ENCODE peak calls at places on chromosomes 6 and 20, in ten cellular contexts. H is uterus, W is endothelial cell, G is B cell, E is RWPE1, L is AG04450, M is mucosa of descending colon, C is epithelial cell of proximal tubule, Z is neural crest cell, D is fibroblast of lung. R is an unnamed sample.

GRCh38 chr6:142387997-142388815 is 86.4 kb downstream of the ADGRG6 start:
- DNase-seq in Z (no peak), D (peak; percentile 79), L (no peak), G (no peak), E (peak; percentile 44), H (no peak), C (no peak), M (no peak), W (no peak), R (no peak)

GRCh38 chr6:161088676-161089328 is 97.2 kb downstream of the MAP3K4 start:
- DNase-seq in H (no peak), E (no peak), C (no peak), G (no peak), D (peak; percentile 28), L (no peak), W (no peak), M (no peak), Z (no peak), R (no peak)

GRCh38 chr6:113402541-113402940 is 454.6 kb upstream of the MARCKS start:
- DNase-seq in H (no peak), G (no peak), L (no peak), Z (no peak), E (no peak), W (no peak), D (no peak), C (no peak), M (no peak), R (no peak)

GRCh38 chr6:89605861-89606260 is 32.7 kb downstream of the LYRM2 start:
- DNase-seq in D (no peak), H (no peak), C (no peak), Z (no peak), L (no peak), M (no peak), E (no peak), W (no peak), G (no peak), R (no peak)

GRCh38 chr6:161233986-161234620 is 39.8 kb downstream of the AGPAT4 start:
- DNase-seq in Z (no peak), H (peak; percentile 88), L (peak; percentile 83), W (no peak), C (peak; percentile 46), M (no peak), E (peak; percentile 71), D (peak; percentile 95), G (no peak), R (no peak)

GRCh38 chr6:26207248-26207801 is 120.1 kb downstream of the HFE start:
- DNase-seq in G (no peak), W (no peak), C (no peak), M (no peak), E (no peak), Z (no peak), D (no peak), H (no peak), L (no peak), R (no peak)

GRCh38 chr20:37395921-37396519 is 50.1 kb downstream of the SRC start:
- DNase-seq in W (peak; percentile 50), D (peak; percentile 63), M (peak; percentile 52), C (no peak), E (no peak), L (no peak), H (no peak), Z (peak; percentile 68), G (no peak), R (no peak)

GRCh38 chr6:162056745-162057144 is 670.8 kb downstream of the PRKN start:
- DNase-seq in G (no peak), W (peak; percentile 15), M (no peak), L (no peak), Z (no peak), D (peak; percentile 55), E (no peak), C (peak; percentile 78), H (no peak), R (no peak)

GRCh38 chr20:8903655-8904605 is 165.0 kb upstream of the PLCB4 start:
- DNase-seq in M (no peak), Z (no peak), C (no peak), W (no peak), G (no peak), D (no peak), E (no peak), L (no peak), H (no peak), R (no peak)

GRCh38 chr6:163314791-163315404 is 99.6 kb upstream of the QKI start:
- DNase-seq in M (no peak), D (no peak), W (no peak), E (no peak), C (no peak), Z (no peak), L (no peak), H (no peak), G (no peak), R (no peak)

GRCh38 chr6:56246941-56247653 is at the start of gene COL21A1:
- DNase-seq in H (peak; percentile 69), C (no peak), L (no peak), Z (peak; percentile 57), M (peak; percentile 48), E (no peak), W (peak; percentile 67), D (peak; percentile 45), G (no peak), R (no peak)

GRCh38 chr20:60209048-60209447 is 250.8 kb downstream of the CDH26 start:
- DNase-seq in L (no peak), W (no peak), D (no peak), C (no peak), E (no peak), G (no peak), H (no peak), M (no peak), Z (no peak), R (no peak)

GRCh38 chr20:63706852-63707557 is 771 bp downstream of the ARFRP1 start:
- DNase-seq in H (peak; percentile 44), Z (no peak), L (no peak), M (peak; percentile 81), G (peak; percentile 45), D (peak; percentile 31), W (peak; percentile 42), E (peak; percentile 74), C (no peak), R (peak; percentile 58)
- TF ChIP-seq CTCF in H (no peak), Z (peak; percentile 51), L (peak; percentile 30), M (no peak), G (peak; percentile 37), D (peak; percentile 16), W (no peak), E (peak; percentile 64), C (peak; percentile 56), R (no peak)

GRCh38 chr20:15900443-15900842 is 672.8 kb downstream of the KIF16B start:
- DNase-seq in H (no peak), D (no peak), C (no peak), E (no peak), Z (no peak), G (no peak), M (no peak), W (no peak), L (no peak), R (no peak)

GRCh38 chr20:15899972-15900371 is 673.3 kb downstream of the KIF16B start:
- DNase-seq in G (no peak), L (no peak), D (no peak), H (no peak), C (no peak), Z (no peak), M (no peak), E (no peak), W (no peak), R (no peak)

GRCh38 chr20:15905661-15906060 is 667.6 kb downstream of the KIF16B start:
- DNase-seq in H (no peak), C (no peak), L (no peak), E (no peak), W (no peak), G (no peak), D (no peak), M (no peak), Z (no peak), R (no peak)

DNA sequence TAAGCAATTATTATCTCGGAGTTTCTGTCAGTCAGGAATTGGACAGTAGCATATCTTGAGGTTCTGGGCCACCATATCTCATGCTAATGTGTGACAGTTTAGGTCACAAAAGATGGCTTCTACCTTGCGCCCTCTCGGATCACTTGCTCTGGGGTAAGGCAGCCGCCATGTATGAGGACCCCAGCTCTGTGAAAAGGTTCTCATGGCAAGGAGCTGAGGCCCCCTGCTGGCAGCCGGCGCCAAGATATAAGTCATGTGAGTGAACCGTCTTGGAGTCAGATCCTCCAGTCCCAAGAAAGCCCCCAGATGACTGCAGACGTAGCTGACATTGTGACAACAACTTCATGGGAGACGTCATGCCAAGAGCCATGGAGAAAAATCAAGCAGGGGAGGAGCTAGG is 670.8 kb downstream of the KIF16B start:
- DNase-seq in L (no peak), Z (peak; percentile 3), G (no peak), W (peak; percentile 58), D (no peak), C (no peak), H (no peak), M (no peak), E (no peak), R (no peak)
- TF ChIP-seq CTCF in L (peak; percentile 10), Z (peak; percentile 40), G (no peak), W (peak; percentile 54), D (no peak), C (peak; percentile 54), H (no peak), M (no peak), E (no peak), R (no peak)

GRCh38 chr6:79234150-79235022 is at the start of gene HMGN3:
- DNase-seq in C (no peak), H (peak; percentile 93), Z (peak; percentile 90), L (peak; percentile 83), G (peak; percentile 87), E (peak; percentile 86), M (peak; percentile 96), D (peak; percentile 94), W (peak; percentile 94), R (peak; percentile 91)
- TF ChIP-seq CTCF in C (peak; percentile 13), H (peak; percentile 28), Z (peak; percentile 18), L (peak; percentile 20), G (no peak), E (no peak), M (no peak), D (no peak), W (no peak), R (no peak)

GRCh38 chr6:71383891-71384489 is 95.4 kb downstream of the OGFRL1 start:
- DNase-seq in L (no peak), D (peak; percentile 81), M (no peak), G (no peak), Z (peak; percentile 28), W (peak; percentile 36), H (no peak), E (no peak), C (no peak), R (no peak)
- TF ChIP-seq CTCF in L (peak; percentile 67), D (peak; percentile 37), M (no peak), G (peak; percentile 90), Z (peak; percentile 85), W (peak; percentile 97), H (peak; percentile 59), E (peak; percentile 68), C (peak; percentile 58), R (no peak)

DNA sequence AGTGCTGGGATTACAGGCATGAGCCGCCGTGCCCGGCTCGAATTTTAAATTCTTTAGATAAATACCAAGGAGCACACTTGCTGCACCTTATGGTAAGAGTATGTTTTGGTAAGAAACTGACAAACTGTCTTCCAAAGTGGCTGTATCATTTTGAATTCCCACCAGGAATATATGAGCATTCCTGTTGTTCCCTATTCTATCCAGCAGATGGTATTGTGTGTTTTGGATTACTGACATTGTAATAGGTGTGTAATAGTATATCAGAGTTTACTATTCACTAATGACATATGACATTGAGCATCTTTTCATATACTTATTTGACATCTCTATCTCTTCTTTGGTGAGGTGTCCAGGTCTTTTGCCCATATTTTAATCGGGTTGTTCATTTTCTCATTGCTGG is 40.5 kb downstream of the TGM6 start:
- DNase-seq in L (no peak), Z (no peak), M (no peak), E (peak; percentile 33), D (peak; percentile 1), W (no peak), C (no peak), H (no peak), G (no peak), R (no peak)
- TF ChIP-seq CTCF in L (peak; percentile 34), Z (no peak), M (no peak), E (peak; percentile 59), D (no peak), W (peak; percentile 45), C (peak; percentile 33), H (no peak), G (no peak), R (no peak)

R was measured in natural killer cell.